ENCODE peak calls at places on chromosome 16, in four cellular contexts. One of them, this sample, is unnamed.

GRCh38 chr16:1322407-1322806 is 11.0 kb upstream of the BAIAP3 start:
- DNase-seq in BE2C: no peak
- DNase-seq in CD8-positive, alpha-beta T cell: no peak
- DNase-seq in heart right ventricle: no peak
- DNase-seq in this sample: no peak

GRCh38 chr16:19907161-19907992 is 22.7 kb upstream of the GPRC5B start:
- DNase-seq in BE2C: peak
- DNase-seq in CD8-positive, alpha-beta T cell: peak
- DNase-seq in heart right ventricle: peak
- DNase-seq in this sample: peak

GRCh38 chr16:60107467-60107866 is 1373.4 kb upstream of the GOT2 start:
- DNase-seq in heart right ventricle: peak
- DNase-seq in BE2C: no peak
- DNase-seq in CD8-positive, alpha-beta T cell: no peak
- DNase-seq in this sample: no peak

GRCh38 chr16:53290520-53290919 is 143.8 kb upstream of the RBL2 start:
- DNase-seq in BE2C: no peak
- DNase-seq in CD8-positive, alpha-beta T cell: no peak
- DNase-seq in heart right ventricle: no peak
- DNase-seq in this sample: no peak

GRCh38 chr16:63337264-63337663 is 1301.0 kb upstream of the CDH8 start:
- DNase-seq in CD8-positive, alpha-beta T cell: no peak
- DNase-seq in BE2C: no peak
- DNase-seq in heart right ventricle: no peak
- DNase-seq in this sample: no peak

GRCh38 chr16:78310990-78311561 is 211.6 kb downstream of the WWOX start:
- DNase-seq in BE2C: no peak
- DNase-seq in CD8-positive, alpha-beta T cell: no peak
- DNase-seq in heart right ventricle: no peak
- DNase-seq in this sample: no peak

GRCh38 chr16:2436110-2436509 is 6.9 kb downstream of the CCNF start:
- DNase-seq in BE2C: no peak
- DNase-seq in heart right ventricle: no peak
- DNase-seq in CD8-positive, alpha-beta T cell: no peak
- DNase-seq in this sample: no peak

GRCh38 chr16:24491721-24492120 is 47.6 kb upstream of the RBBP6 start:
- DNase-seq in CD8-positive, alpha-beta T cell: no peak
- DNase-seq in BE2C: no peak
- DNase-seq in heart right ventricle: no peak
- DNase-seq in this sample: no peak

GRCh38 chr16:11394593-11394960 is 49.3 kb downstream of the RMI2 start:
- DNase-seq in BE2C: no peak
- DNase-seq in heart right ventricle: no peak
- DNase-seq in CD8-positive, alpha-beta T cell: no peak
- DNase-seq in this sample: no peak

GRCh38 chr16:10031473-10031872 is 150.8 kb downstream of the GRIN2A start:
- DNase-seq in CD8-positive, alpha-beta T cell: no peak
- DNase-seq in BE2C: no peak
- DNase-seq in heart right ventricle: no peak
- DNase-seq in this sample: no peak
- TF ChIP-seq CTCF in CD8-positive, alpha-beta T cell: no peak
- TF ChIP-seq CTCF in BE2C: no peak
- TF ChIP-seq CTCF in heart right ventricle: no peak
- TF ChIP-seq CTCF in this sample: no peak

GRCh38 chr16:87123356-87124001 is 193.7 kb downstream of the C16orf95 start:
- DNase-seq in BE2C: no peak
- DNase-seq in heart right ventricle: no peak
- DNase-seq in CD8-positive, alpha-beta T cell: no peak
- DNase-seq in this sample: no peak
- TF ChIP-seq CTCF in BE2C: no peak
- TF ChIP-seq CTCF in heart right ventricle: no peak
- TF ChIP-seq CTCF in CD8-positive, alpha-beta T cell: no peak
- TF ChIP-seq CTCF in this sample: no peak

DNA sequence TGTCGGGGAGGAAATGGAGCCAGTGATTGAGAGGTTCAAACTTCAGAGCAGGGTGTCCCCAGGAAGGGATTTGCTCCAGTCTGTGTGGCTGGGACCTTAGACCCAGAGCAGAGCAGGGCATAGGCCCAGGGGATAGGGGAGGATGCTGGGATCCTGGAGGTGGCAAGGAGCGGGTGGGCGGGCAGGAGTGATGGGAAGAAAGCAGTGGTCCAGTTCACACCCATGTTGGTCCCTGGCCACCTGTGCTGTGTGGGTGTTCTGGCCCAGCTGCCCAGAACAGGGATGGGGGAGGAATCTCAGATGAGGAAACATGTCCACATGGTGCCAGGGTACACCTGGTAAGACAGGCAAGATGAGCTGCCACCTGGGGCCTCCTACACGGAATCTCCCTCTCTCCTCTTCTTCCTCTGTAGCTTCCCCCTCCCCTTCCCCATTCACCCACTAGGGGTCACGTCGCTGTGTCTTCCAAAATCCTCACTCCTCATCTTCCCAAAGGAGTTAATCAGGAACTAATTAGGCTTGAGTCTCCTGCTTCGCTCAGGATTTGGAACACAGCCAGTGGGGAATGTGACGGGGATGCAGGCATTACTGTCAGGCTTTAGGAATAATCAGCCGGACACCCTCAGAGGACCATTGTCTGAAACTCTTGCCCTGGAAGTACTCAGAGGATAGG is 2.3 kb downstream of the BEAN1 start:
- DNase-seq in heart right ventricle: no peak
- DNase-seq in BE2C: no peak
- DNase-seq in CD8-positive, alpha-beta T cell: no peak
- DNase-seq in this sample: no peak
- TF ChIP-seq CTCF in heart right ventricle: no peak
- TF ChIP-seq CTCF in BE2C: peak
- TF ChIP-seq CTCF in CD8-positive, alpha-beta T cell: no peak
- TF ChIP-seq CTCF in this sample: no peak

GRCh38 chr16:83996481-83997252 is 28.6 kb downstream of the NECAB2 start:
- DNase-seq in heart right ventricle: no peak
- DNase-seq in CD8-positive, alpha-beta T cell: no peak
- DNase-seq in BE2C: no peak
- DNase-seq in this sample: no peak
- TF ChIP-seq CTCF in heart right ventricle: no peak
- TF ChIP-seq CTCF in CD8-positive, alpha-beta T cell: no peak
- TF ChIP-seq CTCF in BE2C: peak
- TF ChIP-seq CTCF in this sample: no peak

GRCh38 chr16:56341656-56342397 is 83.5 kb downstream of the AMFR start:
- DNase-seq in BE2C: no peak
- DNase-seq in CD8-positive, alpha-beta T cell: no peak
- DNase-seq in heart right ventricle: no peak
- DNase-seq in this sample: no peak

GRCh38 chr16:56340864-56341365 is 84.4 kb downstream of the AMFR start:
- DNase-seq in BE2C: no peak
- DNase-seq in heart right ventricle: no peak
- DNase-seq in CD8-positive, alpha-beta T cell: no peak
- DNase-seq in this sample: no peak

GRCh38 chr16:56338566-56339318 is 86.6 kb downstream of the AMFR start:
- DNase-seq in BE2C: no peak
- DNase-seq in heart right ventricle: no peak
- DNase-seq in CD8-positive, alpha-beta T cell: no peak
- DNase-seq in this sample: no peak

GRCh38 chr16:56339431-56340195 is 85.7 kb downstream of the AMFR start:
- DNase-seq in BE2C: no peak
- DNase-seq in heart right ventricle: no peak
- DNase-seq in CD8-positive, alpha-beta T cell: no peak
- DNase-seq in this sample: no peak

DNA sequence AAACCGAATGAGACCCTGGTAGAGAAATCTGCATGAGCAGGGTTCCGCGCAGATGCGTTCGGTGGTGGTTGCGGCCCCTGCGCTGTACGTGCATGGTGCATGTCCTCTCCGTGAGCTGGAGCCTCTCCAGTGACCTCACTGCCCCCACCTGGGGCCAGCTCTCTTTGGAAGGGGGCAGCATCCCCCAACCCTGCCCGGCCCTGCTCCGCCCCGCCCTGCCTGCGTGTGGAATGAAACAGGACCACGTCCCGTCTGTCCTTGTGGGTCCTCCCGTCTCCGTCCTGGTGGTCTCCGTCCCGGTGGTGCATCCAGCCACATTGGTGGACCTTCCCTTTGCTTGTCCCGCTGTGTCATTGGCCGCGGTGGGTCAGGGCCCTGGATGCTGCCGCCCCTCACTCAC is 84.9 kb downstream of the AMFR start:
- DNase-seq in CD8-positive, alpha-beta T cell: no peak
- DNase-seq in heart right ventricle: no peak
- DNase-seq in BE2C: no peak
- DNase-seq in this sample: no peak
- TF ChIP-seq CTCF in CD8-positive, alpha-beta T cell: no peak
- TF ChIP-seq CTCF in heart right ventricle: no peak
- TF ChIP-seq CTCF in BE2C: no peak
- TF ChIP-seq CTCF in this sample: no peak

DNA sequence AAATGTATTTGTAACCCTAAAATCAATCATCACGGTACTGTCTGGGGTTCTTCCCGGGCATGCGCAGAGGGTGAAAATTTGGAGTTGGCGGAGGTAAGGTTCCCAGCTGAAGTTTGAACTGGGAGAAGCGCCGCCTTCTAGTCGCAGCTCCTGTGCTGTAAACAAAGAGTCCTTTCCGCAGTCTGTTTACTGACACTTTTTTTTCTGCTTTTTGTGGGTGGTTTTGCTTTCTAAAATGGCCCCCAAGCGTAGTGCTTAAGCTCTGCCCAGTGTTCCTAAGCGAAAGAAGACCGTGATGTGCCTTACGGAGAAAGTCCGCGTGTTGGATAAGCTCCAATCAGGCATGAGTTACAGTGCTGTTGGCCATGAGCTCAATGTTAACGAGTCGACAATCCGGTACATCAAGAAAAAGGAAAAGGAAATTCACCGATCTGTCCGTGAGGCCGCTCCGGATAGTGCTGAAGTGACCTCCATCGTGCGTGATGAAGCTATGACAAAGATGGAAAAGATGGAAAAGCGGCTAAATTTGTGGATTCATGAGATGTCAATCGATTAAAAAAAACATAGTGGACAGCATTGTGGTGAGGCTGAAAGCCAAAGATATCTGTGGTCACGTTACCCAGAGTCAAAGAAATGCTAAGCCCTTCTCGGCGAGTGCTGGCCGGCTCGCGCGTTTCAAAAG is 570 bp upstream of the CFDP1 start:
- DNase-seq in BE2C: peak
- DNase-seq in heart right ventricle: peak
- DNase-seq in CD8-positive, alpha-beta T cell: no peak
- DNase-seq in this sample: peak
- TF ChIP-seq CTCF in BE2C: no peak
- TF ChIP-seq CTCF in heart right ventricle: no peak
- TF ChIP-seq CTCF in CD8-positive, alpha-beta T cell: no peak
- TF ChIP-seq CTCF in this sample: no peak

GRCh38 chr16:7509919-7510705 is 177.5 kb downstream of the RBFOX1 start:
- DNase-seq in BE2C: no peak
- DNase-seq in heart right ventricle: no peak
- DNase-seq in CD8-positive, alpha-beta T cell: no peak
- DNase-seq in this sample: no peak

GRCh38 chr16:7515543-7515942 is 182.9 kb downstream of the RBFOX1 start:
- DNase-seq in BE2C: no peak
- DNase-seq in heart right ventricle: no peak
- DNase-seq in CD8-positive, alpha-beta T cell: no peak
- DNase-seq in this sample: no peak

GRCh38 chr16:7512503-7512902 is 179.9 kb downstream of the RBFOX1 start:
- DNase-seq in BE2C: no peak
- DNase-seq in CD8-positive, alpha-beta T cell: no peak
- DNase-seq in heart right ventricle: no peak
- DNase-seq in this sample: no peak

GRCh38 chr16:7511549-7512260 is 179.1 kb downstream of the RBFOX1 start:
- DNase-seq in heart right ventricle: no peak
- DNase-seq in CD8-positive, alpha-beta T cell: no peak
- DNase-seq in BE2C: no peak
- DNase-seq in this sample: no peak

DNA sequence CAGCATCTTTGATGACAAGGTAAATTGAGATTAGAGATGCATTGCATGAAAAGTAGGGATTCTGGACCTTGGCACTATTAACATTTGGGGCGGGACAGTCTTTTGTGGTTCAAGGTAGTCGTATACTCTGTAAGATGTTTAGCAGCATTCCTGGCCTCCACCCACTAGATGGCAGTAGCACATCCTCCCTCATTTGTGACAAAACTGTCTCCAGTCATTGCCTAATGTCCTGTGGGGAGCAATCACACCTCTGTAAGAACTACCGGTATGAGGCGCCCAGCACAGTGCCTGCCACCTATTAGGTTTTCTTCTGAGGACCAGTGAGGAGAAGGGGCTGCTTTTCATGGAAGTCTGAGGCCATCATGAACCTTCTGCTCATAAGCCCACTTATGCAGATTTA is 180.8 kb downstream of the RBFOX1 start:
- DNase-seq in heart right ventricle: no peak
- DNase-seq in BE2C: peak
- DNase-seq in CD8-positive, alpha-beta T cell: no peak
- DNase-seq in this sample: no peak
- TF ChIP-seq CTCF in heart right ventricle: no peak
- TF ChIP-seq CTCF in BE2C: peak
- TF ChIP-seq CTCF in CD8-positive, alpha-beta T cell: no peak
- TF ChIP-seq CTCF in this sample: peak

GRCh38 chr16:68626557-68626956 is 18.6 kb upstream of the CDH3 start:
- DNase-seq in heart right ventricle: no peak
- DNase-seq in BE2C: no peak
- DNase-seq in CD8-positive, alpha-beta T cell: no peak
- DNase-seq in this sample: no peak

DNA sequence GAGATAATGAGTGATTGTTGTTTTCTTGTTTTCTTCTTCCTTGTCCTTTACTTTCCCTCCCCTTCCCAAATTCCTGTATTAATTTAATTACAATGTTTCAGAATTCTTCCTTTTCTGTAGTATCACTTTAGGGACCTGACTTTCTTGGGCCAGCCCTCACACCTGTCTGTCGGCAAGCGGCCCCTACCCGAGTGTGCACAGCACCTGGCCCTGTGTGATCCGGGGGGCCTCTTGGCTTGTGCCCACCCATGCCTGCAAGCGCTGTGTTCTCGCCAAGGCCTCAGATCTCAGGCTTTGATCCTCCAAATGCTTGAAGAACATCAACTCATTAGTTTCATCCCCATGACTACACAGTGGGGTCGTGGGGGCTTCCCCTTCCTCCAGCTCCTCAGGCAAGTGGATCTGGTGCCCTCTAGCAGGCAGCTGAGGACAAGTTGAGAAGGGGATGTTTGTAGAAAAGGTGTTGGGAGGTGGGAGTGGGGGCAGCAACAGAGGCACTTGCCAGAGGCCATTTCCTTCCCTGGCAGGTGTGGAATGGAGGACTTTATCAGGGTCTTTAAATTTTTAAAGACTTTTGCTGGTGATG is 15.7 kb upstream of the CDH3 start:
- DNase-seq in BE2C: no peak
- DNase-seq in CD8-positive, alpha-beta T cell: no peak
- DNase-seq in heart right ventricle: no peak
- DNase-seq in this sample: no peak
- TF ChIP-seq CTCF in BE2C: no peak
- TF ChIP-seq CTCF in CD8-positive, alpha-beta T cell: no peak
- TF ChIP-seq CTCF in heart right ventricle: no peak
- TF ChIP-seq CTCF in this sample: no peak